ENCODE peak calls at places on chromosomes 7 and 10, in six cellular contexts. B, Q, V, C, H and S are unnamed samples.

GRCh38 chr10:63197304-63198092 is 64.4 kb downstream of the NRBF2 start:
- DNase-seq in B (no peak), Q (no peak), V (no peak), C (no peak), H (peak), S (no peak)

GRCh38 chr7:29360633-29361625 is 166.4 kb downstream of the CHN2 start:
- DNase-seq in B (no peak), Q (no peak), V (no peak), C (no peak), H (no peak), S (no peak)

GRCh38 chr7:9022456-9022855 is 589.0 kb downstream of the NXPH1 start:
- DNase-seq in B (no peak), Q (no peak), V (no peak), C (no peak), H (no peak), S (no peak)

GRCh38 chr10:60280475-60280874 is 109.2 kb downstream of the ANK3 start:
- DNase-seq in B (no peak), Q (no peak), V (no peak), C (no peak), H (no peak), S (no peak)

GRCh38 chr10:76024460-76025123 is 593.2 kb downstream of the LRMDA start:
- DNase-seq in B (no peak), Q (no peak), V (no peak), C (no peak), H (no peak), S (no peak)

GRCh38 chr7:134289423-134289822 is 27.3 kb downstream of the SLC35B4 start:
- DNase-seq in B (no peak), Q (no peak), V (no peak), C (no peak), H (no peak), S (peak)

GRCh38 chr10:119449760-119450461 is 92.6 kb downstream of the RGS10 start:
- DNase-seq in B (peak), Q (no peak), V (peak), C (no peak), H (peak), S (peak)

GRCh38 chr7:40372031-40372430 is 237.2 kb downstream of the SUGCT start:
- DNase-seq in B (no peak), Q (no peak), V (no peak), C (no peak), H (no peak), S (no peak)

GRCh38 chr10:121781101-121781500 is 146.7 kb downstream of the ATE1 start:
- DNase-seq in B (no peak), Q (no peak), V (no peak), C (no peak), H (no peak), S (no peak)

GRCh38 chr10:130762481-130762880 is 549.0 kb downstream of the TCERG1L start:
- DNase-seq in B (no peak), Q (peak), V (no peak), C (no peak), H (no peak), S (no peak)

GRCh38 chr10:50538473-50539398 is 85.0 kb downstream of the SGMS1 start:
- DNase-seq in B (peak), Q (peak), V (no peak), C (peak), H (no peak), S (no peak)

GRCh38 chr10:10910634-10911033 is 107.0 kb upstream of the CELF2 start:
- DNase-seq in B (no peak), Q (no peak), V (no peak), C (no peak), H (peak), S (no peak)

GRCh38 chr7:79979437-79979836 is 155.2 kb upstream of the GNAI1 start:
- DNase-seq in B (no peak), Q (no peak), V (no peak), C (no peak), H (peak), S (no peak)

GRCh38 chr7:132575336-132575986 is 809 bp downstream of the PLXNA4 start:
- DNase-seq in B (peak), Q (no peak), V (peak), C (peak), H (peak), S (no peak)

GRCh38 chr7:130195396-130195795 is 9.8 kb downstream of the TMEM209 start:
- DNase-seq in B (no peak), Q (no peak), V (no peak), C (no peak), H (no peak), S (no peak)

GRCh38 chr7:51639661-51640340 is 323.2 kb upstream of the COBL start:
- DNase-seq in B (no peak), Q (no peak), V (no peak), C (no peak), H (no peak), S (no peak)

GRCh38 chr10:11682896-11683295 is 59.3 kb upstream of the ECHDC3 start:
- DNase-seq in B (no peak), Q (peak), V (no peak), C (no peak), H (no peak), S (no peak)

GRCh38 chr7:130486114-130486962 is 5.5 kb upstream of the MEST start:
- DNase-seq in B (peak), Q (peak), V (peak), C (peak), H (no peak), S (no peak)

GRCh38 chr7:79060498-79060897 is 393.0 kb downstream of the MAGI2 start:
- DNase-seq in B (no peak), Q (no peak), V (no peak), C (no peak), H (no peak), S (no peak)

GRCh38 chr10:79399242-79399831 is 46.1 kb downstream of the ZCCHC24 start:
- DNase-seq in B (peak), Q (peak), V (peak), C (peak), H (peak), S (peak)

GRCh38 chr7:45435846-45436245 is 138.3 kb upstream of the ADCY1 start:
- DNase-seq in B (no peak), Q (no peak), V (no peak), C (no peak), H (peak), S (no peak)

GRCh38 chr7:6160191-6160623 is 112.2 kb downstream of the CYTH3 start:
- DNase-seq in B (peak), Q (no peak), V (peak), C (no peak), H (peak), S (peak)

GRCh38 chr7:129522088-129522970 is 20.0 kb downstream of the SMKR1 start:
- DNase-seq in B (no peak), Q (peak), V (no peak), C (no peak), H (no peak), S (no peak)

GRCh38 chr7:129642871-129643515 is 31.5 kb downstream of the NRF1 start:
- DNase-seq in B (no peak), Q (no peak), V (no peak), C (no peak), H (no peak), S (no peak)

GRCh38 chr7:43808410-43808809 is 49.9 kb downstream of the BLVRA start:
- DNase-seq in B (no peak), Q (no peak), V (no peak), C (no peak), H (no peak), S (no peak)

GRCh38 chr7:112876877-112877276 is 86.7 kb upstream of the TMEM168 start:
- DNase-seq in B (no peak), Q (no peak), V (no peak), C (no peak), H (peak), S (no peak)

GRCh38 chr10:60942604-60943269 is 1.2 kb downstream of the RHOBTB1 start:
- DNase-seq in B (peak), Q (peak), V (peak), C (peak), H (peak), S (peak)

GRCh38 chr10:74145133-74145532 is 5.5 kb downstream of the AP3M1 start:
- DNase-seq in B (no peak), Q (no peak), V (no peak), C (no peak), H (peak), S (no peak)

GRCh38 chr10:62079885-62080559 is 178.5 kb downstream of the ARID5B start:
- DNase-seq in B (no peak), Q (no peak), V (no peak), C (no peak), H (no peak), S (no peak)
- TF ChIP-seq POLR2A in B (no peak), Q (no peak), V (no peak), C (no peak), H (no peak), S (no peak)

GRCh38 chr10:70479626-70480253 is 1.2 kb downstream of the PALD1 start:
- DNase-seq in B (no peak), Q (no peak), V (no peak), C (no peak), H (no peak), S (no peak)

GRCh38 chr10:70481831-70482530 is 3.4 kb downstream of the PALD1 start:
- DNase-seq in B (peak), Q (peak), V (peak), C (no peak), H (no peak), S (no peak)

GRCh38 chr10:70480254-70480861 is 1.8 kb downstream of the PALD1 start:
- DNase-seq in B (no peak), Q (no peak), V (peak), C (peak), H (no peak), S (no peak)

GRCh38 chr10:70479161-70479531 is 579 bp downstream of the PALD1 start:
- DNase-seq in B (no peak), Q (no peak), V (peak), C (no peak), H (no peak), S (no peak)

GRCh38 chr10:70481105-70481504 is 2.5 kb downstream of the PALD1 start:
- DNase-seq in B (no peak), Q (no peak), V (no peak), C (no peak), H (no peak), S (no peak)
- H3K4me3 ChIP-seq in B (no peak), Q (no peak), V (no peak), C (no peak), H (no peak), S (no peak)

DNA sequence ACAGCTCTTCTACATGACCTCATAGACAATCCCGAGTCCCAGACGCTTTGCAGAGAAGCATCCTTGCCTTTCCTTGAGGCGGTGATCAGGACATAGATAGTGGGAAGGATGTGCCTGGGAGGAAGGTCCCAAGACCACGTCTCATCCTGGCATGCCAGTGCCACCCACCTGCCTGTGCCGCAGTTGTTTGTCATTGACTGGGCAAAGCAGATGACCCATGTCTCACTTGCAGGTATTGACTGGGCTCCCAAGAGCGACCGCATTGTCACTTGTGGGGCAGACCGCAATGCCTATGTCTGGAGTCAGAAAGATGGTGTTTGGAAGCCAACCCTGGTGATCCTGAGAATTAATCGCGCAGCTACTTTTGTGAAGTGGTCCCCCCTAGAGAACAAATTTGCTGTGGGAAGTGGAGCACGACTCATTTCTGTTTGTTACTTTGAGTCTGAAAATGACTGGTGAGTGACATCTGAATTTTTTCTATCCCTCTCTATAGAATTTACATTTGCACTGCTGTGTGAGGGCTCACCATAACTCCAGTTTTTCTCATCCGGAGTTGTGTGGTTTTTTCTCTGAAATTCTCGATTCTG is 18.5 kb downstream of the ARPC1A start:
- DNase-seq in B (no peak), Q (no peak), V (no peak), C (no peak), H (no peak), S (peak)
- TF ChIP-seq POLR2A in B (no peak), Q (no peak), V (no peak), C (no peak), H (no peak), S (no peak)

GRCh38 chr7:151185762-151186639 is 1.0 kb downstream of the ASB10 start:
- DNase-seq in B (no peak), Q (peak), V (no peak), C (no peak), H (no peak), S (no peak)
- H3K4me3 ChIP-seq in B (no peak), Q (no peak), V (no peak), C (no peak), H (no peak), S (no peak)